ENCODE peak calls at places on chromosomes 7 and 10, in six cellular contexts. Y, B, L, N, P and K are unnamed samples.

GRCh38 chr7:112286294-112287086 is 80.0 kb downstream of the ZNF277 start:
- DNase-seq in Y (no peak), B (no peak), L (no peak), N (no peak), P (no peak), K (no peak)

GRCh38 chr10:128040681-128041080 is 85.5 kb downstream of the MKI67 start:
- DNase-seq in Y (no peak), B (no peak), L (peak; percentile 14), N (no peak), P (no peak), K (no peak)

GRCh38 chr10:13950543-13950939 is 363.8 kb downstream of the PRPF18 start:
- DNase-seq in Y (no peak), B (no peak), L (no peak), N (no peak), P (no peak), K (no peak)

GRCh38 chr10:7438196-7438986 is 27.6 kb upstream of the SFMBT2 start:
- DNase-seq in Y (no peak), B (no peak), L (no peak), N (no peak), P (no peak), K (no peak)

GRCh38 chr7:104410742-104411141 is 82.3 kb downstream of the LHFPL3 start:
- DNase-seq in Y (no peak), B (no peak), L (no peak), N (no peak), P (no peak), K (no peak)

GRCh38 chr7:25722856-25723255 is 429.1 kb upstream of the NFE2L3 start:
- DNase-seq in Y (no peak), B (no peak), L (no peak), N (no peak), P (no peak), K (no peak)

GRCh38 chr10:48517911-48518321 is 87.0 kb downstream of the ARHGAP22 start:
- DNase-seq in Y (no peak), B (no peak), L (no peak), N (no peak), P (no peak), K (no peak)

GRCh38 chr10:89454561-89455347 is 40.4 kb downstream of the IFIT5 start:
- DNase-seq in Y (no peak), B (no peak), L (no peak), N (no peak), P (no peak), K (no peak)

GRCh38 chr7:151736403-151736909 is 140.5 kb downstream of the PRKAG2 start:
- DNase-seq in Y (peak; percentile 65), B (peak; percentile 98), L (peak; percentile 87), N (peak; percentile 91), P (no peak), K (no peak)

GRCh38 chr7:8356071-8356470 is 77.3 kb upstream of the NXPH1 start:
- DNase-seq in Y (no peak), B (no peak), L (no peak), N (no peak), P (no peak), K (no peak)

GRCh38 chr7:141013345-141013715 is 1.4 kb downstream of the MRPS33 start:
- DNase-seq in Y (no peak), B (no peak), L (no peak), N (no peak), P (no peak), K (no peak)

GRCh38 chr10:9766762-9767161 is 1250.9 kb upstream of the CELF2 start:
- DNase-seq in Y (no peak), B (no peak), L (no peak), N (no peak), P (no peak), K (no peak)

GRCh38 chr10:45463244-45464116 is 89.5 kb downstream of the ALOX5 start:
- DNase-seq in Y (no peak), B (no peak), L (no peak), N (no peak), P (no peak), K (no peak)

GRCh38 chr7:24572421-24573007 is 738 bp upstream of the PALS2 start:
- DNase-seq in Y (no peak), B (peak; percentile 18), L (peak; percentile 40), N (peak; percentile 75), P (no peak), K (peak; percentile 28)

GRCh38 chr7:107080099-107080505 is 35.6 kb downstream of the PRKAR2B start:
- DNase-seq in Y (no peak), B (no peak), L (no peak), N (no peak), P (no peak), K (no peak)

DNA sequence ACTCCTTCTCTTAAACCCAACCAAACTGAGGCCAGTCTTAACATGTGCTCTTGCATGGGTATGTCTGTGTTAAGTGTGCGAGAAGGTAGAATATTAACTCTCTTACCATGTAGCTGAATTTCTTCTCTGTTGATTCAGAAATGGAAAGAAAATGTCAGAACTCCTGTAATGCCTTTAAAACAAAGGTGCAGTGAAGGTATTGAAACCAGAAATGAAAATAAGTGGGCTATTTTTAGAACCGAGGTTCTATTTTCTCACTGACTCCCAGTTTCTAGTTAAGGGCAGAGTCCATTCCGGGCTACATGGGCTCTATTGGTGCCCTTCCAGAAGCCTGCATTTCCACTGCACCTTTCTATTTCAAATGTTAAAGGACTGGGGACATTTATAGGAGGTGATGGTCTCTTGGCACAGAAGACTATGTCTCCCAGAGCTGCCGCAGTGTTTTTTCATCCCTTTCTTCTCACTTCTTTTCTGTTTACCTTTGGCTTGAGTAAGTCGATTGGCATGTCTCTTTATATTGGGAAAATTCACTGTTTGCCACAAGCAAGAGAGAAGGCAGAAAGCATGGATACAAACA is 174.9 kb downstream of the LRMDA start:
- DNase-seq in Y (no peak), B (no peak), L (no peak), N (no peak), P (no peak), K (no peak)
- H3K27ac ChIP-seq in Y (no peak overlapping the region), B (no peak overlapping the region), L (no peak overlapping the region), N (no peak overlapping the region), P (no peak overlapping the region), K (no peak overlapping the region)

GRCh38 chr7:136348542-136348941 is 371.4 kb upstream of the MTPN start:
- DNase-seq in Y (no peak), B (no peak), L (peak; percentile 87), N (no peak), P (no peak), K (no peak)
- H3K27ac ChIP-seq in Y (no peak overlapping the region), B (no peak overlapping the region), L (peak overlapping the region; percentile 70), N (no peak overlapping the region), P (no peak overlapping the region), K (no peak overlapping the region)

GRCh38 chr7:29647020-29647654 is 83.5 kb downstream of the PRR15 start:
- DNase-seq in Y (no peak), B (peak; percentile 45), L (no peak), N (no peak), P (no peak), K (no peak)
- H3K27ac ChIP-seq in Y (no peak overlapping the region), B (no peak overlapping the region), L (no peak overlapping the region), N (no peak overlapping the region), P (no peak overlapping the region), K (no peak overlapping the region)

DNA sequence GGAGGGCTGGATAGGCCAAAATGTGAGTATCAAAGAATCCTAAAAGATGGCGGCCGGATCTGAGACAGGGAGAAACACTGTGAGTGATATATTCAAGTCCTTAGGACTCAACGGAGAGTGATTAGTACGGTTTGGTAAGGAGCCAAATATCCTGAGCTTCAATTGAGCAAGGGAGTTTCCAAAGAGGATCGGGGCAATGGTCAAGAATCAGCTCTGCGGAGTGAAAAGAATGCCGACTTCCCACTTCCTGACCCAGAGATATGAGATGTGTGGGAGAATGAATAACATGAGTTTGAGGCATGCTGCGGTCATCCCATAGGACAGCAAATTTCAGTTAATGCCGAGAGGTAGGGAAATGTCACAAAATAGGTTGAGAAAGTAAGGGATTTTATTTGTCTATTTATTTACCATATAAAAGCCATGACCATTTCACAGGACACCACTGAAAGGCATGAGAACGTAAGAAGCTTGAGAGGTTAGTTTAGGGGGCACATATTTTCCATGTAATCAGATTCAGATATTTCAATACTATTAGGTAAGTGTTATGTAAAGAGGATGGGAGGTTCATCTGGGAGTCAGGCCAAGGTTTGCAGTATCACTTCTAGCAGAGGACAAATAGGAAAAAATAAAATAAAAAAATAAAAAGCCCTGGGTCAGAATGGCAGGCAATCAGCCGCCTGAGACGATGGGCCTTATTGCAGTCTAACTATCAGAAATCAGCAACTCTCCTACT is 165.6 kb downstream of the HGF start:
- DNase-seq in Y (no peak), B (peak; percentile 100), L (no peak), N (no peak), P (no peak), K (no peak)
- H3K27ac ChIP-seq in Y (no peak overlapping the region), B (peak overlapping the region; percentile 97), L (no peak overlapping the region), N (no peak overlapping the region), P (no peak overlapping the region), K (no peak overlapping the region)

DNA sequence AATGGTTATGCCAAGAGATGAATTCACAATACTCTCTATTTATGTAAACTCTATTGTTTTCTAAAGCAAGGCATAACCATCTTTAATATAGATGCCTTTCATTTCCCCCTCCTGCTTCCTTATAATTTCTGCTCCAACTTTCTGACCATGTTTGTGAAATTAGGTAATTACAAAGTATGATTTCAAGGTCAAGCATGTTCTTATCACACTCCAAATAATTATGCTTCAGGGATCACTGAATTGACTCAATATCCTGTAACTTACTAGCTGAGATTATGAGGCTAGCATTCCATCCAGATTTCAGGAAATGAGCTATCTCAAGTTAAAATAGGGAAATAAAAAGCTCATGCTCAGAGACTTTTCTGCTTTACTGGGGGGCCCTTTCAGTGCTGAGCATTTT is 655.9 kb upstream of the IGFBP3 start:
- DNase-seq in Y (no peak), B (peak; percentile 30), L (no peak), N (no peak), P (no peak), K (no peak)
- H3K27ac ChIP-seq in Y (no peak overlapping the region), B (peak overlapping the region; percentile 73), L (no peak overlapping the region), N (peak overlapping the region; percentile 51), P (no peak overlapping the region), K (no peak overlapping the region)

DNA sequence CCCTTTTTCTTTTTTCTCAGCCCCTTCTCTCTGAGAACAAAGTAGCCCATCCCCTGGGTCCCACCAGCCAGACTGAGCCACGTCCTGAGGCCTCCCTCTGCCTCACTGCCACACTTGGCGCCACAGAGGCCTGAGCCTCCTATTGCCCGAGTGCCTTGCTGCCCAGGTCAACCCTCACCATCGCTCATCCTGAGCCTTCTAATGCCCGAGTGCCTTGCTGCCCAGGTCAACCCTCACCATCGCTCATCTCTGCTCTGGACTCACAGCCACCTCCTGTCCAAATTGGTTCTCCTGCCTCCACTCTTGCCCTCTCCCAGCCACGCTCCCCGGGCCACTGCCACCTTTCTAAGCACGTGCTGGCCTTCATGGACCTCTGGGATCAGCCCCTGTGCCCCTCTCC is 53.2 kb upstream of the SMNDC1 start:
- DNase-seq in Y (no peak), B (no peak), L (no peak), N (no peak), P (no peak), K (no peak)
- H3K27ac ChIP-seq in Y (no peak overlapping the region), B (peak overlapping the region; percentile 48), L (no peak overlapping the region), N (no peak overlapping the region), P (no peak overlapping the region), K (no peak overlapping the region)